ENCODE peak calls at places on chromosome 13, in five cellular contexts. A is heart left ventricle, C is mucosa of descending colon, O is pancreas, M is prostate gland. R is an unnamed sample.

GRCh38 chr13:114017028-114017630 is 43.3 kb upstream of the C13orf46 start:
- DNase-seq in A (no peak), C (no peak), O (no peak), M (no peak), R (no peak)

GRCh38 chr13:73259061-73259908 is 200.5 kb downstream of the KLF5 start:
- DNase-seq in A (no peak), C (no peak), O (no peak), M (no peak), R (no peak)

GRCh38 chr13:43569688-43570087 is 217.1 kb downstream of the ENOX1 start:
- DNase-seq in A (no peak), C (no peak), O (no peak), M (no peak), R (no peak)

GRCh38 chr13:33526718-33527117 is 241.2 kb upstream of the STARD13 start:
- DNase-seq in A (no peak), C (no peak), O (no peak), M (no peak), R (no peak)

GRCh38 chr13:45907501-45907900 is 55.9 kb upstream of the SIAH3 start:
- DNase-seq in A (no peak), C (no peak), O (no peak), M (no peak), R (no peak)

GRCh38 chr13:72217142-72217541 is 350.1 kb upstream of the DACH1 start:
- DNase-seq in A (no peak), C (no peak), O (no peak), M (no peak), R (no peak)

GRCh38 chr13:44952671-44953070 is 36.6 kb downstream of the NUFIP1 start:
- DNase-seq in A (no peak), C (no peak), O (no peak), M (no peak), R (no peak)

GRCh38 chr13:102172406-102172805 is 229.4 kb downstream of the FGF14 start:
- DNase-seq in A (no peak), C (no peak), O (no peak), M (no peak), R (no peak)

GRCh38 chr13:79160818-79161217 is 245.2 kb downstream of the RBM26 start:
- DNase-seq in A (no peak), C (no peak), O (no peak), M (no peak), R (no peak)
- H3K36me3 ChIP-seq in A (no peaks in the 10 kb centered on the region), C (no peaks in the 10 kb centered on the region), O (no peaks in the 10 kb centered on the region), M (no peaks in the 10 kb centered on the region), R (no peaks in the 10 kb centered on the region)

DNA sequence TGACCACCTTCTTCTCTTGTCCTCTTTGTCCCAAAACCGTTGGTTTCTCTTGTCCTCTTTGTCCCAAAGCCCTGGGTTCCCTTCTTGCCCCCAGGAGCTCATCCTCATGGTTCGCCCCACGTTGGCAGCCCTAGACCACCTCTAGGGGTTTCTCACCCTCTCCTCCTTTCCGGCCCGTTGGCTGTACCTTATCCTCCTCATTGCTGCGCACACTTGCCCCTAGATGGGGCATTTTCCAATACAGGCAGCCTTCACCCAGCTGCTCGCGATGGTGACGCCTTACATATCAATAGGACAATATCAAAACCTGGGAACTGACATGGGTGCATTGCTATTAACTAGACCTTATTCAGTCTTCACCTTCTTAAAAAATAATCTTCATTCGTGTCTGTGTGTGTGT is 86.5 kb downstream of the IPO5 start:
- DNase-seq in A (no peak), C (no peak), O (no peak), M (no peak), R (no peak)
- TF ChIP-seq CTCF in A (no peak), C (no peak), O (no peak), M (no peak), R (no peak)

GRCh38 chr13:40189885-40190655 is 476.4 kb downstream of the FOXO1 start:
- DNase-seq in A (no peak), C (peak; percentile 24), O (no peak), M (no peak), R (no peak)
- H3K4me1 ChIP-seq in A (peaks cover 41% of the 10 kb centered on the region), C (no peaks in the 10 kb centered on the region), O (peaks cover 16% of the 10 kb centered on the region), M (no peaks in the 10 kb centered on the region), R (peaks cover 71% of the 10 kb centered on the region)

GRCh38 chr13:98461525-98462240 is 115.2 kb downstream of the STK24 start:
- DNase-seq in A (no peak), C (no peak), O (no peak), M (no peak), R (no peak)
- H3K36me3 ChIP-seq in A (peaks cover 79% of the 10 kb centered on the region), C (peaks cover 4% of the 10 kb centered on the region), O (peaks cover 4% of the 10 kb centered on the region), M (no peaks in the 10 kb centered on the region), R (peaks cover 58% of the 10 kb centered on the region)

GRCh38 chr13:96988441-96988840 is 5.8 kb downstream of the OXGR1 start:
- DNase-seq in A (no peak), C (no peak), O (no peak), M (no peak), R (no peak)

GRCh38 chr13:96982672-96983071 is 11.6 kb downstream of the OXGR1 start:
- DNase-seq in A (no peak), C (no peak), O (no peak), M (no peak), R (no peak)

GRCh38 chr13:96984061-96984508 is 10.2 kb downstream of the OXGR1 start:
- DNase-seq in A (no peak), C (peak; percentile 67), O (peak; percentile 61), M (peak; percentile 74), R (no peak)
- TF ChIP-seq CTCF in A (peak; percentile 37), C (peak; percentile 11), O (peak; percentile 12), M (peak; percentile 42), R (no peak)

GRCh38 chr13:23748109-23748508 is 141.1 kb downstream of the MIPEP start:
- DNase-seq in A (no peak), C (no peak), O (no peak), M (no peak), R (no peak)
- H3K4me1 ChIP-seq in A (no peaks in the 10 kb centered on the region), C (no peaks in the 10 kb centered on the region), O (peaks cover 8% of the 10 kb centered on the region), M (no peaks in the 10 kb centered on the region), R (peaks cover 14% of the 10 kb centered on the region)

GRCh38 chr13:112859817-112860190 is 109.2 kb upstream of the MCF2L start:
- DNase-seq in A (peak; percentile 63), C (no peak), O (no peak), M (no peak), R (no peak)
- H3K36me3 ChIP-seq in A (peaks cover 77% of the 10 kb centered on the region), C (no peaks in the 10 kb centered on the region), O (peaks cover 12% of the 10 kb centered on the region), M (no peaks in the 10 kb centered on the region), R (no peaks in the 10 kb centered on the region)

R was measured in CD8-positive, alpha-beta T cell.